ENCODE peak calls at places on chromosomes 4 and X, in seven cellular contexts. One of them, this sample, is unnamed.

GRCh38 chr4:16199132-16199531 is 27.1 kb downstream of the TAPT1 start:
- DNase-seq in ELF-1: no peak
- DNase-seq in EL: no peak
- DNase-seq in hypothalamus: no peak
- DNase-seq in NCI-H1417: peak
- DNase-seq in AG08396: no peak
- DNase-seq in left ventricle myocardium inferior: no peak
- DNase-seq in this sample: no peak

GRCh38 chr4:110516106-110516922 is 40.4 kb downstream of the ENPEP start:
- DNase-seq in ELF-1: peak
- DNase-seq in EL: peak
- DNase-seq in hypothalamus: peak
- DNase-seq in NCI-H1417: peak
- DNase-seq in AG08396: peak
- DNase-seq in left ventricle myocardium inferior: peak
- DNase-seq in this sample: peak

GRCh38 chrX:110015915-110016314 is 13.0 kb downstream of the TMEM164 start:
- DNase-seq in ELF-1: no peak
- DNase-seq in EL: no peak
- DNase-seq in hypothalamus: no peak
- DNase-seq in NCI-H1417: no peak
- DNase-seq in AG08396: no peak
- DNase-seq in left ventricle myocardium inferior: no peak
- DNase-seq in this sample: no peak

GRCh38 chrX:21952624-21953023 is 12.1 kb downstream of the SMS start:
- DNase-seq in ELF-1: no peak
- DNase-seq in EL: no peak
- DNase-seq in hypothalamus: no peak
- DNase-seq in NCI-H1417: no peak
- DNase-seq in AG08396: no peak
- DNase-seq in left ventricle myocardium inferior: no peak
- DNase-seq in this sample: no peak

GRCh38 chrX:112147206-112147605 is 64.6 kb upstream of the TRPC5 start:
- DNase-seq in ELF-1: peak
- DNase-seq in EL: no peak
- DNase-seq in hypothalamus: peak
- DNase-seq in NCI-H1417: peak
- DNase-seq in AG08396: peak
- DNase-seq in left ventricle myocardium inferior: no peak
- DNase-seq in this sample: no peak

GRCh38 chrX:72005046-72005445 is 94.4 kb downstream of the NHSL2 start:
- DNase-seq in ELF-1: no peak
- DNase-seq in EL: no peak
- DNase-seq in hypothalamus: no peak
- DNase-seq in NCI-H1417: no peak
- DNase-seq in AG08396: no peak
- DNase-seq in left ventricle myocardium inferior: no peak
- DNase-seq in this sample: no peak

GRCh38 chr4:88104902-88105610 is 53.4 kb downstream of the ABCG2 start:
- DNase-seq in ELF-1: no peak
- DNase-seq in EL: peak
- DNase-seq in hypothalamus: no peak
- DNase-seq in NCI-H1417: no peak
- DNase-seq in AG08396: peak
- DNase-seq in left ventricle myocardium inferior: no peak
- DNase-seq in this sample: no peak

GRCh38 chr4:120291541-120291940 is 224.9 kb upstream of the MAD2L1 start:
- DNase-seq in ELF-1: no peak
- DNase-seq in EL: no peak
- DNase-seq in hypothalamus: no peak
- DNase-seq in NCI-H1417: no peak
- DNase-seq in AG08396: no peak
- DNase-seq in left ventricle myocardium inferior: no peak
- DNase-seq in this sample: no peak

GRCh38 chr4:48184891-48185290 is 50.8 kb upstream of the TXK start:
- DNase-seq in ELF-1: no peak
- DNase-seq in EL: no peak
- DNase-seq in hypothalamus: no peak
- DNase-seq in NCI-H1417: no peak
- DNase-seq in AG08396: no peak
- DNase-seq in left ventricle myocardium inferior: no peak
- DNase-seq in this sample: no peak

GRCh38 chrX:154815274-154815818 is 10.1 kb upstream of the MPP1 start:
- DNase-seq in ELF-1: no peak
- DNase-seq in EL: peak
- DNase-seq in hypothalamus: no peak
- DNase-seq in NCI-H1417: no peak
- DNase-seq in AG08396: peak
- DNase-seq in left ventricle myocardium inferior: no peak
- DNase-seq in this sample: no peak

GRCh38 chr4:148216866-148217814 is 225.1 kb downstream of the NR3C2 start:
- DNase-seq in ELF-1: no peak
- DNase-seq in EL: no peak
- DNase-seq in hypothalamus: no peak
- DNase-seq in NCI-H1417: no peak
- DNase-seq in AG08396: no peak
- DNase-seq in left ventricle myocardium inferior: no peak
- DNase-seq in this sample: no peak

GRCh38 chr4:1503583-1504471 is 97.6 kb upstream of the NKX1-1 start:
- DNase-seq in ELF-1: no peak
- DNase-seq in EL: no peak
- DNase-seq in hypothalamus: no peak
- DNase-seq in NCI-H1417: no peak
- DNase-seq in AG08396: no peak
- DNase-seq in left ventricle myocardium inferior: no peak
- DNase-seq in this sample: no peak

GRCh38 chrX:22134681-22135080 is 102.6 kb downstream of the PHEX start:
- DNase-seq in ELF-1: peak
- DNase-seq in EL: peak
- DNase-seq in hypothalamus: no peak
- DNase-seq in NCI-H1417: no peak
- DNase-seq in AG08396: peak
- DNase-seq in left ventricle myocardium inferior: no peak
- DNase-seq in this sample: no peak

GRCh38 chr4:15682340-15682725 is 706 bp downstream of the FAM200B start:
- DNase-seq in ELF-1: no peak
- DNase-seq in EL: no peak
- DNase-seq in hypothalamus: no peak
- DNase-seq in NCI-H1417: no peak
- DNase-seq in AG08396: no peak
- DNase-seq in left ventricle myocardium inferior: no peak
- DNase-seq in this sample: no peak

GRCh38 chr4:155762351-155762750 is 3.5 kb downstream of the GUCY1B1 start:
- DNase-seq in ELF-1: no peak
- DNase-seq in EL: no peak
- DNase-seq in hypothalamus: no peak
- DNase-seq in NCI-H1417: no peak
- DNase-seq in AG08396: no peak
- DNase-seq in left ventricle myocardium inferior: no peak
- DNase-seq in this sample: no peak

GRCh38 chrX:2697306-2697705 is 6.2 kb downstream of the CD99 start:
- DNase-seq in ELF-1: no peak
- DNase-seq in EL: no peak
- DNase-seq in hypothalamus: no peak
- DNase-seq in NCI-H1417: no peak
- DNase-seq in AG08396: no peak
- DNase-seq in left ventricle myocardium inferior: no peak
- DNase-seq in this sample: no peak

GRCh38 chrX:40080896-40081678 is 16.7 kb downstream of the BCOR start:
- DNase-seq in ELF-1: no peak
- DNase-seq in EL: no peak
- DNase-seq in hypothalamus: no peak
- DNase-seq in NCI-H1417: no peak
- DNase-seq in AG08396: no peak
- DNase-seq in left ventricle myocardium inferior: no peak
- DNase-seq in this sample: no peak

GRCh38 chr4:88629826-88630225 is 37.5 kb downstream of the HERC3 start:
- DNase-seq in ELF-1: no peak
- DNase-seq in EL: peak
- DNase-seq in hypothalamus: no peak
- DNase-seq in NCI-H1417: no peak
- DNase-seq in AG08396: no peak
- DNase-seq in left ventricle myocardium inferior: no peak
- DNase-seq in this sample: no peak

GRCh38 chrX:66012094-66012534 is 27.8 kb downstream of the VSIG4 start:
- DNase-seq in ELF-1: no peak
- DNase-seq in EL: no peak
- DNase-seq in hypothalamus: no peak
- DNase-seq in NCI-H1417: no peak
- DNase-seq in AG08396: no peak
- DNase-seq in left ventricle myocardium inferior: no peak
- DNase-seq in this sample: no peak

GRCh38 chr4:161949941-161950725 is 213.7 kb downstream of the FSTL5 start:
- DNase-seq in ELF-1: no peak
- DNase-seq in EL: peak
- DNase-seq in hypothalamus: no peak
- DNase-seq in NCI-H1417: no peak
- DNase-seq in AG08396: no peak
- DNase-seq in left ventricle myocardium inferior: no peak
- DNase-seq in this sample: no peak

GRCh38 chrX:150767475-150768131 is 74.4 kb downstream of the MTMR1 start:
- DNase-seq in ELF-1: no peak
- DNase-seq in EL: peak
- DNase-seq in hypothalamus: no peak
- DNase-seq in NCI-H1417: no peak
- DNase-seq in AG08396: peak
- DNase-seq in left ventricle myocardium inferior: no peak
- DNase-seq in this sample: no peak

GRCh38 chr4:5034206-5034605 is 14.9 kb upstream of the CYTL1 start:
- DNase-seq in ELF-1: no peak
- DNase-seq in EL: no peak
- DNase-seq in hypothalamus: no peak
- DNase-seq in NCI-H1417: no peak
- DNase-seq in AG08396: no peak
- DNase-seq in left ventricle myocardium inferior: no peak
- DNase-seq in this sample: no peak

GRCh38 chr4:163988921-163989320 is 494.4 kb downstream of the TMA16 start:
- DNase-seq in ELF-1: no peak
- DNase-seq in EL: no peak
- DNase-seq in hypothalamus: no peak
- DNase-seq in NCI-H1417: no peak
- DNase-seq in AG08396: no peak
- DNase-seq in left ventricle myocardium inferior: no peak
- DNase-seq in this sample: peak

GRCh38 chrX:154374361-154375155 is at the start of gene FLNA:
- DNase-seq in ELF-1: peak
- DNase-seq in EL: peak
- DNase-seq in hypothalamus: no peak
- DNase-seq in NCI-H1417: no peak
- DNase-seq in AG08396: no peak
- DNase-seq in left ventricle myocardium inferior: peak
- DNase-seq in this sample: no peak

GRCh38 chrX:13142891-13143290 is 98.5 kb upstream of the FAM9C start:
- DNase-seq in ELF-1: no peak
- DNase-seq in EL: no peak
- DNase-seq in hypothalamus: no peak
- DNase-seq in NCI-H1417: no peak
- DNase-seq in AG08396: no peak
- DNase-seq in left ventricle myocardium inferior: no peak
- DNase-seq in this sample: no peak

GRCh38 chrX:1327651-1328304 is 8.8 kb upstream of the IL3RA start:
- DNase-seq in ELF-1: no peak
- DNase-seq in EL: no peak
- DNase-seq in hypothalamus: no peak
- DNase-seq in NCI-H1417: no peak
- DNase-seq in AG08396: peak
- DNase-seq in left ventricle myocardium inferior: no peak
- DNase-seq in this sample: no peak

GRCh38 chr4:182642831-182643230 is 274.4 kb downstream of the DCTD start:
- DNase-seq in ELF-1: no peak
- DNase-seq in EL: peak
- DNase-seq in hypothalamus: no peak
- DNase-seq in NCI-H1417: no peak
- DNase-seq in AG08396: no peak
- DNase-seq in left ventricle myocardium inferior: no peak
- DNase-seq in this sample: no peak

GRCh38 chr4:20028694-20029093 is 223.0 kb upstream of the SLIT2 start:
- DNase-seq in ELF-1: no peak
- DNase-seq in EL: peak
- DNase-seq in hypothalamus: no peak
- DNase-seq in NCI-H1417: no peak
- DNase-seq in AG08396: no peak
- DNase-seq in left ventricle myocardium inferior: no peak
- DNase-seq in this sample: no peak

GRCh38 chr4:166989886-166990285 is 244.4 kb downstream of the SPOCK3 start:
- DNase-seq in ELF-1: no peak
- DNase-seq in EL: no peak
- DNase-seq in hypothalamus: no peak
- DNase-seq in NCI-H1417: no peak
- DNase-seq in AG08396: no peak
- DNase-seq in left ventricle myocardium inferior: no peak
- DNase-seq in this sample: no peak

GRCh38 chr4:113146876-113147358 is 97.5 kb downstream of the ANK2 start:
- DNase-seq in ELF-1: no peak
- DNase-seq in EL: no peak
- DNase-seq in hypothalamus: no peak
- DNase-seq in NCI-H1417: no peak
- DNase-seq in AG08396: no peak
- DNase-seq in left ventricle myocardium inferior: no peak
- DNase-seq in this sample: no peak

GRCh38 chr4:53680168-53680567 is 88.9 kb upstream of the LNX1 start:
- DNase-seq in ELF-1: no peak
- DNase-seq in EL: no peak
- DNase-seq in hypothalamus: no peak
- DNase-seq in NCI-H1417: no peak
- DNase-seq in AG08396: no peak
- DNase-seq in left ventricle myocardium inferior: no peak
- DNase-seq in this sample: no peak

GRCh38 chrX:75784689-75785491 is at the start of gene MAGEE2:
- DNase-seq in ELF-1: peak
- DNase-seq in EL: no peak
- DNase-seq in hypothalamus: peak
- DNase-seq in NCI-H1417: no peak
- DNase-seq in AG08396: no peak
- DNase-seq in left ventricle myocardium inferior: peak
- DNase-seq in this sample: no peak

GRCh38 chr4:158018831-158019230 is 154.0 kb downstream of the GASK1B start:
- DNase-seq in ELF-1: no peak
- DNase-seq in EL: no peak
- DNase-seq in hypothalamus: no peak
- DNase-seq in NCI-H1417: no peak
- DNase-seq in AG08396: no peak
- DNase-seq in left ventricle myocardium inferior: no peak
- DNase-seq in this sample: no peak

GRCh38 chr4:54625391-54625790 is 32.4 kb upstream of the KIT start:
- DNase-seq in ELF-1: peak
- DNase-seq in EL: peak
- DNase-seq in hypothalamus: no peak
- DNase-seq in NCI-H1417: no peak
- DNase-seq in AG08396: no peak
- DNase-seq in left ventricle myocardium inferior: no peak
- DNase-seq in this sample: no peak

GRCh38 chr4:44772340-44772739 is 46.0 kb upstream of the GNPDA2 start:
- DNase-seq in ELF-1: no peak
- DNase-seq in EL: no peak
- DNase-seq in hypothalamus: no peak
- DNase-seq in NCI-H1417: no peak
- DNase-seq in AG08396: no peak
- DNase-seq in left ventricle myocardium inferior: no peak
- DNase-seq in this sample: no peak